ENCODE peak calls at places on chromosomes 1 and 21, in six cellular contexts. One of them, this sample, is unnamed.

GRCh38 chr1:54885863-54886723 is 902 bp downstream of the DHCR24 start:
- DNase-seq in GM23248: peak
- DNase-seq in thoracic aorta: no peak
- DNase-seq in effector memory CD4-positive, alpha-beta T cell: no peak
- DNase-seq in suprapubic skin: no peak
- DNase-seq in PC-3: peak
- DNase-seq in this sample: no peak

GRCh38 chr1:177922209-177922608 is 47.6 kb downstream of the SEC16B start:
- DNase-seq in suprapubic skin: no peak
- DNase-seq in PC-3: no peak
- DNase-seq in GM23248: no peak
- DNase-seq in thoracic aorta: no peak
- DNase-seq in effector memory CD4-positive, alpha-beta T cell: no peak
- DNase-seq in this sample: no peak

GRCh38 chr21:37532868-37533780 is 166.6 kb downstream of the DYRK1A start:
- DNase-seq in suprapubic skin: peak
- DNase-seq in effector memory CD4-positive, alpha-beta T cell: peak
- DNase-seq in thoracic aorta: no peak
- DNase-seq in PC-3: peak
- DNase-seq in GM23248: peak
- DNase-seq in this sample: peak

GRCh38 chr1:164760585-164760968 is 201.6 kb downstream of the PBX1 start:
- DNase-seq in PC-3: no peak
- DNase-seq in GM23248: peak
- DNase-seq in thoracic aorta: no peak
- DNase-seq in effector memory CD4-positive, alpha-beta T cell: no peak
- DNase-seq in suprapubic skin: no peak
- DNase-seq in this sample: no peak

GRCh38 chr21:15005391-15005790 is 59.4 kb downstream of the NRIP1 start:
- DNase-seq in GM23248: peak
- DNase-seq in suprapubic skin: no peak
- DNase-seq in thoracic aorta: no peak
- DNase-seq in effector memory CD4-positive, alpha-beta T cell: no peak
- DNase-seq in PC-3: no peak
- DNase-seq in this sample: no peak

GRCh38 chr1:118928739-118929554 is 59.2 kb downstream of the TBX15 start:
- DNase-seq in thoracic aorta: no peak
- DNase-seq in suprapubic skin: no peak
- DNase-seq in effector memory CD4-positive, alpha-beta T cell: no peak
- DNase-seq in GM23248: peak
- DNase-seq in PC-3: peak
- DNase-seq in this sample: no peak

GRCh38 chr1:153534933-153535663 is 693 bp downstream of the S100A6 start:
- DNase-seq in thoracic aorta: peak
- DNase-seq in suprapubic skin: peak
- DNase-seq in PC-3: no peak
- DNase-seq in GM23248: peak
- DNase-seq in effector memory CD4-positive, alpha-beta T cell: no peak
- DNase-seq in this sample: no peak

GRCh38 chr1:174072546-174072945 is 50.4 kb upstream of the RC3H1 start:
- DNase-seq in suprapubic skin: no peak
- DNase-seq in PC-3: no peak
- DNase-seq in thoracic aorta: no peak
- DNase-seq in effector memory CD4-positive, alpha-beta T cell: no peak
- DNase-seq in GM23248: no peak
- DNase-seq in this sample: no peak

GRCh38 chr1:36645911-36646310 is 163.2 kb upstream of the CSF3R start:
- DNase-seq in thoracic aorta: no peak
- DNase-seq in effector memory CD4-positive, alpha-beta T cell: no peak
- DNase-seq in suprapubic skin: no peak
- DNase-seq in GM23248: no peak
- DNase-seq in PC-3: no peak
- DNase-seq in this sample: no peak

GRCh38 chr1:118117521-118117920 is 67.5 kb downstream of the SPAG17 start:
- DNase-seq in PC-3: no peak
- DNase-seq in effector memory CD4-positive, alpha-beta T cell: no peak
- DNase-seq in GM23248: no peak
- DNase-seq in suprapubic skin: no peak
- DNase-seq in thoracic aorta: no peak
- DNase-seq in this sample: no peak

GRCh38 chr1:96815914-96816313 is 94.3 kb downstream of the PTBP2 start:
- DNase-seq in PC-3: no peak
- DNase-seq in suprapubic skin: no peak
- DNase-seq in effector memory CD4-positive, alpha-beta T cell: no peak
- DNase-seq in thoracic aorta: no peak
- DNase-seq in GM23248: no peak
- DNase-seq in this sample: no peak

GRCh38 chr1:234875953-234876814 is 252.5 kb downstream of the TOMM20 start:
- DNase-seq in thoracic aorta: no peak
- DNase-seq in suprapubic skin: no peak
- DNase-seq in GM23248: peak
- DNase-seq in PC-3: peak
- DNase-seq in effector memory CD4-positive, alpha-beta T cell: no peak
- DNase-seq in this sample: no peak

GRCh38 chr1:115679141-115679611 is 37.4 kb downstream of the VANGL1 start:
- DNase-seq in GM23248: peak
- DNase-seq in PC-3: peak
- DNase-seq in effector memory CD4-positive, alpha-beta T cell: no peak
- DNase-seq in suprapubic skin: no peak
- DNase-seq in thoracic aorta: no peak
- DNase-seq in this sample: no peak

GRCh38 chr1:27661412-27662075 is 10.4 kb downstream of the IFI6 start:
- DNase-seq in PC-3: no peak
- DNase-seq in suprapubic skin: no peak
- DNase-seq in thoracic aorta: no peak
- DNase-seq in effector memory CD4-positive, alpha-beta T cell: no peak
- DNase-seq in GM23248: no peak
- DNase-seq in this sample: no peak

GRCh38 chr1:27656157-27656893 is 15.7 kb downstream of the IFI6 start:
- DNase-seq in GM23248: peak
- DNase-seq in thoracic aorta: no peak
- DNase-seq in effector memory CD4-positive, alpha-beta T cell: no peak
- DNase-seq in PC-3: peak
- DNase-seq in suprapubic skin: peak
- DNase-seq in this sample: no peak

GRCh38 chr1:27660300-27660837 is 11.6 kb downstream of the IFI6 start:
- DNase-seq in thoracic aorta: no peak
- DNase-seq in PC-3: peak
- DNase-seq in suprapubic skin: no peak
- DNase-seq in effector memory CD4-positive, alpha-beta T cell: no peak
- DNase-seq in GM23248: peak
- DNase-seq in this sample: no peak

GRCh38 chr1:27659497-27660299 is 12.3 kb downstream of the IFI6 start:
- DNase-seq in GM23248: peak
- DNase-seq in effector memory CD4-positive, alpha-beta T cell: peak
- DNase-seq in PC-3: peak
- DNase-seq in thoracic aorta: peak
- DNase-seq in suprapubic skin: peak
- DNase-seq in this sample: peak

DNA sequence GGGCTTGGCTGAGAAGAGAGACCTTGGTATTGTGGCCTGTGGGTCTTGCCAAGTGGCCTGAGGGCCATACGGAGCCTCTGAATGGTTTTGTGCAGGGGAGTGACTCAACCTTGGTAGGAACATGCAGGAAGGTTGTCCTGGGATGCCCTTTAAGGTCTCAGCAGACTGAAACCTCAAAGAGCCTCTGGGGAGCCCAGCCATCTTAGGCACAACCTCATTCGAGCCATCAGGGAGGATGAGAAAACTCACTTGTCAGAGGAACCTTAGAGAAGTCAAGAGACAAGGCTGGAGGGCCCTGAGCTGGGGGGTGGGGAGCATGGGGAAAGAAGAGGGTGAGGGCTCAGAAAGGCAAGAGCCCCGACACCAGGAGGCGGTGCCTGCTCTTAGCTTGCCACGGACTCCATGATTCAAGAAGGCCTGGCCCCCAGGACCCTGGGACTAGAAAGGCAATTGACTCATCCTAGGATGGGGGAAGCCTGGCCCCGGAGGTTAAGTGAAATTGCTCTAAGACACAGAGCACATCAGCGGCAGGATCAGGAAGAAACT is 13.0 kb downstream of the IFI6 start:
- DNase-seq in effector memory CD4-positive, alpha-beta T cell: no peak
- DNase-seq in thoracic aorta: no peak
- DNase-seq in GM23248: peak
- DNase-seq in suprapubic skin: no peak
- DNase-seq in PC-3: peak
- DNase-seq in this sample: no peak
- H3K4me3 ChIP-seq in effector memory CD4-positive, alpha-beta T cell: peak
- H3K4me3 ChIP-seq in thoracic aorta: peak
- H3K4me3 ChIP-seq in GM23248: peak
- H3K4me3 ChIP-seq in suprapubic skin: peak
- H3K4me3 ChIP-seq in PC-3: peak
- H3K4me3 ChIP-seq in this sample: peak

GRCh38 chr1:221604948-221605347 is 136.9 kb downstream of the DUSP10 start:
- DNase-seq in suprapubic skin: no peak
- DNase-seq in GM23248: no peak
- DNase-seq in effector memory CD4-positive, alpha-beta T cell: no peak
- DNase-seq in thoracic aorta: no peak
- DNase-seq in PC-3: peak
- DNase-seq in this sample: no peak

GRCh38 chr1:221611930-221612777 is 129.7 kb downstream of the DUSP10 start:
- DNase-seq in PC-3: peak
- DNase-seq in suprapubic skin: peak
- DNase-seq in GM23248: peak
- DNase-seq in effector memory CD4-positive, alpha-beta T cell: no peak
- DNase-seq in thoracic aorta: no peak
- DNase-seq in this sample: no peak

GRCh38 chr1:221606216-221606615 is 135.7 kb downstream of the DUSP10 start:
- DNase-seq in GM23248: no peak
- DNase-seq in thoracic aorta: no peak
- DNase-seq in PC-3: no peak
- DNase-seq in effector memory CD4-positive, alpha-beta T cell: no peak
- DNase-seq in suprapubic skin: no peak
- DNase-seq in this sample: no peak

GRCh38 chr1:221605569-221605968 is 136.3 kb downstream of the DUSP10 start:
- DNase-seq in thoracic aorta: no peak
- DNase-seq in PC-3: peak
- DNase-seq in effector memory CD4-positive, alpha-beta T cell: no peak
- DNase-seq in GM23248: no peak
- DNase-seq in suprapubic skin: no peak
- DNase-seq in this sample: no peak

DNA sequence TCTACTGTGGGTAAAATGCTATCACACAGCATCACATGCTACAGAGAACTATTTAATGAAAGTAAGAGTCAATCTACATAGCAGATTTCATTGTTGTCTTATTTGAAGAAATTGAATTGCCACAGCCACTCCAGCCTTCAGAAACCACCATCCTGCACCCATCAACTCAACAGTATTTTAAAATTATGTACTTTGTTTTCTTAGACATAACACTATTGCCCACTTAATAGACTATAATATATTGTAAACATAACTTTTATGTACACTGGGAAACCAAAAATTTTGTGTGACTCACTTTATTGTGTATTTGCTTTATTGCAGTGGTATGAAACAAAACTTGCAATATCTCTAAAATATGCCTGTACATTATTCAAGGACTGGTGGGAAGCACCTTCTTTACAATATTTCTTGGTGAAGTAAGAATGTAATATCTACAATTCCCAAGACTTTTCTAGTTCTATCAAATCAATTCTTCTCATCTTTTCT is 133.0 kb downstream of the DUSP10 start:
- DNase-seq in suprapubic skin: no peak
- DNase-seq in GM23248: no peak
- DNase-seq in effector memory CD4-positive, alpha-beta T cell: no peak
- DNase-seq in PC-3: peak
- DNase-seq in thoracic aorta: no peak
- DNase-seq in this sample: no peak
- H3K4me3 ChIP-seq in suprapubic skin: no peak
- H3K4me3 ChIP-seq in GM23248: no peak
- H3K4me3 ChIP-seq in effector memory CD4-positive, alpha-beta T cell: no peak
- H3K4me3 ChIP-seq in PC-3: peak
- H3K4me3 ChIP-seq in thoracic aorta: no peak
- H3K4me3 ChIP-seq in this sample: no peak

DNA sequence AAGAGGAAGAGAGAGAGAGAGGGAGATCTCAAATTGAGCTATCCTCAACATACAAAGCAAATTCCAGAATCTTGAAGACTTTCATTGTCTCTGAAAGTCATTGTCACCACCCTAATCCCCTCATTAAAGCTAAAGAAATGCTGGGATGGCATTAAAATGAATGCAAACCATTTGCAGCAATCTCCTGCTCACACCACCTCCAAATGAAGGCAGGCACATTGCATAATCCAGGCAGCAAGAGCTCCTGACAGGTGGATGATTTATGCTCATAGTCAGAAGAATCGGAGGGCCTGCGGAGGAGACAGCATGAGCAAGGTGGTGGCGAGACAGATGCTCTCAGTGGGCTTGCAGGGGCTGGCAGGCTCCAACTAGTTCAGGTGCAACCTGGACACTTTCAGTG is 90.2 kb downstream of the ESRRG start:
- DNase-seq in PC-3: no peak
- DNase-seq in GM23248: no peak
- DNase-seq in thoracic aorta: no peak
- DNase-seq in suprapubic skin: no peak
- DNase-seq in effector memory CD4-positive, alpha-beta T cell: no peak
- DNase-seq in this sample: no peak
- H3K4me3 ChIP-seq in PC-3: no peak
- H3K4me3 ChIP-seq in GM23248: no peak
- H3K4me3 ChIP-seq in thoracic aorta: no peak
- H3K4me3 ChIP-seq in suprapubic skin: no peak
- H3K4me3 ChIP-seq in effector memory CD4-positive, alpha-beta T cell: no peak
- H3K4me3 ChIP-seq in this sample: no peak

GRCh38 chr1:228734881-228735801 is at the start of gene RHOU:
- DNase-seq in thoracic aorta: no peak
- DNase-seq in GM23248: peak
- DNase-seq in effector memory CD4-positive, alpha-beta T cell: peak
- DNase-seq in suprapubic skin: peak
- DNase-seq in PC-3: peak
- DNase-seq in this sample: peak

GRCh38 chr1:228739826-228740225 is 4.5 kb downstream of the RHOU start:
- DNase-seq in thoracic aorta: no peak
- DNase-seq in GM23248: no peak
- DNase-seq in effector memory CD4-positive, alpha-beta T cell: no peak
- DNase-seq in PC-3: no peak
- DNase-seq in suprapubic skin: no peak
- DNase-seq in this sample: no peak

GRCh38 chr1:228736844-228737415 is 1.7 kb downstream of the RHOU start:
- DNase-seq in effector memory CD4-positive, alpha-beta T cell: no peak
- DNase-seq in thoracic aorta: no peak
- DNase-seq in suprapubic skin: no peak
- DNase-seq in GM23248: no peak
- DNase-seq in PC-3: no peak
- DNase-seq in this sample: peak

GRCh38 chr1:228735871-228736586 is 750 bp downstream of the RHOU start:
- DNase-seq in suprapubic skin: peak
- DNase-seq in PC-3: peak
- DNase-seq in GM23248: peak
- DNase-seq in effector memory CD4-positive, alpha-beta T cell: no peak
- DNase-seq in thoracic aorta: no peak
- DNase-seq in this sample: peak

DNA sequence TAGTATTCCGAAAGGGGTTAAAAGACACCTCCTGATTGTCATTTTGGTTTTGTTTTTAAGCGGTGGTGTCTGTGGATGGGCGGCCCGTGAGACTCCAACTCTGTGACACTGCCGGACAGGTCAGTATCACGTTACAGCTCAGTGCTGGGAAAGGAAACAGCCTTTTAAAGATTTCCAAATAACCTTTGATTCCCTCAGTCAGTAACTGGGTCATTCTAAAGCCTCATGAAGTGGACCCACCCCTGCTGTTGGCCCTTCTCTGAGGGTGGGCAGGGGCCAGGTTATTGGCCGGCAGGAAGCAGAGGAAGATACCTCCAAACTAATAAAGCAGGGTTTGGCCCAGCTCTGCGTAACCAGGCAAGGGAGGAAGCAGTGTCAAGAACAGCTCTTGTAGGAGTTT is 2.3 kb downstream of the RHOU start:
- DNase-seq in GM23248: no peak
- DNase-seq in PC-3: no peak
- DNase-seq in thoracic aorta: no peak
- DNase-seq in effector memory CD4-positive, alpha-beta T cell: no peak
- DNase-seq in suprapubic skin: no peak
- DNase-seq in this sample: no peak
- H3K4me3 ChIP-seq in GM23248: no peak
- H3K4me3 ChIP-seq in PC-3: no peak
- H3K4me3 ChIP-seq in thoracic aorta: peak
- H3K4me3 ChIP-seq in effector memory CD4-positive, alpha-beta T cell: no peak
- H3K4me3 ChIP-seq in suprapubic skin: peak
- H3K4me3 ChIP-seq in this sample: peak

This sample was measured in esophagus muscularis mucosa.